ENCODE peak calls at places on chromosomes 12 and 14, in four cellular contexts. Q, B, P and K are unnamed samples.

GRCh38 chr14:32824195-32824594 is 114.5 kb upstream of the NPAS3 start:
- DNase-seq in Q (no peak), P (no peak), B (no peak), K (no peak)

GRCh38 chr14:95645016-95645996 is 40.9 kb upstream of the TCL1B start:
- DNase-seq in B (no peak), P (no peak), Q (no peak), K (no peak)

GRCh38 chr12:25328082-25328712 is 77.5 kb upstream of the KRAS start:
- DNase-seq in P (peak; percentile 7), B (peak; percentile 75), Q (no peak), K (no peak)

GRCh38 chr14:73008501-73008900 is 18.4 kb downstream of the ZFYVE1 start:
- DNase-seq in Q (no peak), P (peak; percentile 76), B (peak; percentile 68), K (peak; percentile 41)

GRCh38 chr12:124715121-124715990 is 147.9 kb upstream of the NCOR2 start:
- DNase-seq in P (no peak), Q (no peak), B (no peak), K (peak; percentile 31)

GRCh38 chr12:68358532-68359485 is 26.6 kb upstream of the MDM1 start:
- DNase-seq in B (peak; percentile 90), P (peak; percentile 76), Q (peak; percentile 62), K (peak; percentile 84)

GRCh38 chr12:99498756-99499155 is 148.8 kb upstream of the GARIN6 start:
- DNase-seq in P (peak; percentile 2), B (no peak), Q (peak; percentile 59), K (peak; percentile 61)

GRCh38 chr12:79183946-79184345 is 319.4 kb downstream of the SYT1 start:
- DNase-seq in Q (no peak), B (peak; percentile 55), P (no peak), K (no peak)

GRCh38 chr12:67649165-67650126 is 901 bp downstream of the DYRK2 start:
- DNase-seq in P (peak; percentile 4), Q (no peak), B (no peak), K (peak; percentile 15)

GRCh38 chr14:35028435-35028834 is 17.6 kb upstream of the FAM177A1 start:
- DNase-seq in P (no peak), Q (no peak), B (no peak), K (no peak)

GRCh38 chr12:109464642-109465351 is 12.3 kb downstream of the KCTD10 start:
- DNase-seq in P (peak; percentile 88), Q (no peak), B (peak; percentile 56), K (peak; percentile 69)

GRCh38 chr12:127304751-127305725 is 961.9 kb upstream of the TMEM132C start:
- DNase-seq in B (no peak), Q (no peak), P (no peak), K (no peak)

GRCh38 chr14:77390188-77390587 is 13.0 kb downstream of the SAMD15 start:
- DNase-seq in B (no peak), Q (no peak), P (no peak), K (no peak)

GRCh38 chr14:61472025-61472672 is 150.8 kb downstream of the PRKCH start:
- DNase-seq in P (peak; percentile 93), B (peak; percentile 99), Q (peak; percentile 92), K (peak; percentile 98)